ENCODE peak calls at places on chromosomes 4 and X, in nine cellular contexts. One of them, this sample, is unnamed.

GRCh38 chr4:95510145-95510544 is 38.6 kb downstream of the UNC5C start:
- DNase-seq in lower lobe of right lung: no peak
- DNase-seq in HepG2: peak; percentile 2
- DNase-seq in ovary: no peak
- DNase-seq in psoas muscle: no peak
- DNase-seq in A673: peak; percentile 17
- DNase-seq in IMR-90: peak; percentile 13
- DNase-seq in right lobe of liver: no peak
- DNase-seq in colonic mucosa: no peak
- DNase-seq in this sample: no peak

GRCh38 chr4:160038560-160038959 is 935.7 kb downstream of the RAPGEF2 start:
- DNase-seq in lower lobe of right lung: no peak
- DNase-seq in HepG2: no peak
- DNase-seq in ovary: no peak
- DNase-seq in psoas muscle: no peak
- DNase-seq in A673: peak; percentile 32
- DNase-seq in IMR-90: no peak
- DNase-seq in right lobe of liver: no peak
- DNase-seq in colonic mucosa: no peak
- DNase-seq in this sample: no peak

GRCh38 chr4:168273838-168274237 is 44.7 kb downstream of the DDX60 start:
- DNase-seq in lower lobe of right lung: no peak
- DNase-seq in HepG2: no peak
- DNase-seq in ovary: no peak
- DNase-seq in psoas muscle: no peak
- DNase-seq in A673: no peak
- DNase-seq in IMR-90: no peak
- DNase-seq in right lobe of liver: no peak
- DNase-seq in colonic mucosa: no peak
- DNase-seq in this sample: no peak

GRCh38 chr4:23476514-23477090 is 413.2 kb downstream of the PPARGC1A start:
- DNase-seq in lower lobe of right lung: no peak
- DNase-seq in HepG2: no peak
- DNase-seq in ovary: no peak
- DNase-seq in psoas muscle: no peak
- DNase-seq in A673: no peak
- DNase-seq in IMR-90: no peak
- DNase-seq in right lobe of liver: no peak
- DNase-seq in colonic mucosa: no peak
- DNase-seq in this sample: peak; percentile 13

GRCh38 chrX:143580266-143580665 is 55.6 kb downstream of the SLITRK4 start:
- DNase-seq in lower lobe of right lung: no peak
- DNase-seq in HepG2: no peak
- DNase-seq in ovary: peak; percentile 28
- DNase-seq in psoas muscle: no peak
- DNase-seq in A673: no peak
- DNase-seq in IMR-90: no peak
- DNase-seq in right lobe of liver: no peak
- DNase-seq in colonic mucosa: no peak
- DNase-seq in this sample: peak; percentile 29

GRCh38 chr4:84971319-84971932 is 4.9 kb upstream of the WDFY3 start:
- DNase-seq in lower lobe of right lung: no peak
- DNase-seq in HepG2: peak; percentile 53
- DNase-seq in ovary: no peak
- DNase-seq in psoas muscle: no peak
- DNase-seq in A673: peak; percentile 56
- DNase-seq in IMR-90: peak; percentile 70
- DNase-seq in right lobe of liver: no peak
- DNase-seq in colonic mucosa: no peak
- DNase-seq in this sample: no peak

GRCh38 chrX:10048076-10048475 is 80.9 kb downstream of the CLDN34 start:
- DNase-seq in lower lobe of right lung: no peak
- DNase-seq in HepG2: no peak
- DNase-seq in ovary: no peak
- DNase-seq in psoas muscle: no peak
- DNase-seq in A673: no peak
- DNase-seq in IMR-90: no peak
- DNase-seq in right lobe of liver: no peak
- DNase-seq in colonic mucosa: no peak
- DNase-seq in this sample: no peak

GRCh38 chrX:40922307-40922706 is 162.9 kb upstream of the USP9X start:
- DNase-seq in lower lobe of right lung: no peak
- DNase-seq in HepG2: peak; percentile 45
- DNase-seq in ovary: no peak
- DNase-seq in psoas muscle: no peak
- DNase-seq in A673: peak; percentile 33
- DNase-seq in IMR-90: peak; percentile 44
- DNase-seq in right lobe of liver: no peak
- DNase-seq in colonic mucosa: no peak
- DNase-seq in this sample: no peak

GRCh38 chr4:42132099-42132498 is 20.4 kb downstream of the BEND4 start:
- DNase-seq in lower lobe of right lung: no peak
- DNase-seq in HepG2: no peak
- DNase-seq in ovary: no peak
- DNase-seq in psoas muscle: no peak
- DNase-seq in A673: no peak
- DNase-seq in IMR-90: no peak
- DNase-seq in right lobe of liver: no peak
- DNase-seq in colonic mucosa: no peak
- DNase-seq in this sample: no peak

GRCh38 chrX:16892504-16893362 is 22.6 kb upstream of the RBBP7 start:
- DNase-seq in lower lobe of right lung: peak; percentile 45
- DNase-seq in HepG2: peak; percentile 50
- DNase-seq in ovary: peak; percentile 73
- DNase-seq in psoas muscle: peak; percentile 62
- DNase-seq in A673: peak; percentile 91
- DNase-seq in IMR-90: peak; percentile 82
- DNase-seq in right lobe of liver: no peak
- DNase-seq in colonic mucosa: peak; percentile 87
- DNase-seq in this sample: peak; percentile 73

GRCh38 chr4:48380583-48381167 is 39.3 kb downstream of the SLAIN2 start:
- DNase-seq in lower lobe of right lung: no peak
- DNase-seq in HepG2: no peak
- DNase-seq in ovary: no peak
- DNase-seq in psoas muscle: no peak
- DNase-seq in A673: peak; percentile 14
- DNase-seq in IMR-90: no peak
- DNase-seq in right lobe of liver: no peak
- DNase-seq in colonic mucosa: no peak
- DNase-seq in this sample: no peak

GRCh38 chrX:14496674-14497073 is 32.7 kb upstream of the GLRA2 start:
- DNase-seq in lower lobe of right lung: no peak
- DNase-seq in HepG2: no peak
- DNase-seq in ovary: no peak
- DNase-seq in psoas muscle: no peak
- DNase-seq in A673: no peak
- DNase-seq in IMR-90: no peak
- DNase-seq in right lobe of liver: no peak
- DNase-seq in colonic mucosa: no peak
- DNase-seq in this sample: no peak

GRCh38 chr4:11748169-11748872 is 319.6 kb upstream of the HS3ST1 start:
- DNase-seq in lower lobe of right lung: no peak
- DNase-seq in HepG2: no peak
- DNase-seq in ovary: no peak
- DNase-seq in psoas muscle: no peak
- DNase-seq in A673: no peak
- DNase-seq in IMR-90: peak; percentile 87
- DNase-seq in right lobe of liver: no peak
- DNase-seq in colonic mucosa: no peak
- DNase-seq in this sample: no peak

DNA sequence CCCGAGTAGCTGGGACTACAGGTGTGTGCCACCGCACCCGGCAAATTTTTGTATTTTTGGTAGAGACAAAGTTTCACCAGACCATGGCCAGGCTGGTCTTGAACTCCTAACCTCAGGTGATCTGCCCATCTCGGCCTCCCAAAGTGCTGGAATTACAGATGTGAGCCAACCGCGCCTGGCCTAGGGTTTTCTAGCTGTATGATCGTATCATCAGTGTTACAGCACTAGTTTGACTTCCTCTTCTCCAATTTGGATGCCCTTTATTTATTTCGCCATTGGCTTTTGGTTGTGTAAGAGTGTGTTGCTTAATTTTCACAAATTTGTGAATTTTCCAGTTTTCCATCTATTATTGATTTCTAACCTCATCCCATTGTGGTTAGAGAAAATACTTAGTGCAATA is 5.2 kb downstream of the TKTL1 start:
- DNase-seq in lower lobe of right lung: peak; percentile 53
- DNase-seq in HepG2: no peak
- DNase-seq in ovary: no peak
- DNase-seq in psoas muscle: no peak
- DNase-seq in A673: no peak
- DNase-seq in IMR-90: no peak
- DNase-seq in right lobe of liver: peak; percentile 47
- DNase-seq in colonic mucosa: no peak
- DNase-seq in this sample: no peak
- H3K36me3 ChIP-seq in lower lobe of right lung: no peaks in the 10 kb centered on the region
- H3K36me3 ChIP-seq in HepG2: no peaks in the 10 kb centered on the region
- H3K36me3 ChIP-seq in ovary: no peaks in the 10 kb centered on the region
- H3K36me3 ChIP-seq in psoas muscle: no peaks in the 10 kb centered on the region
- H3K36me3 ChIP-seq in A673: no peaks in the 10 kb centered on the region
- H3K36me3 ChIP-seq in IMR-90: no peaks in the 10 kb centered on the region
- H3K36me3 ChIP-seq in right lobe of liver: no peaks in the 10 kb centered on the region
- H3K36me3 ChIP-seq in colonic mucosa: no peaks in the 10 kb centered on the region
- H3K36me3 ChIP-seq in this sample: no peaks in the 10 kb centered on the region

GRCh38 chr4:169619518-169619957 is 840 bp upstream of the CLCN3 start:
- DNase-seq in lower lobe of right lung: no peak
- DNase-seq in HepG2: peak; percentile 64
- DNase-seq in ovary: peak; percentile 39
- DNase-seq in psoas muscle: no peak
- DNase-seq in A673: peak; percentile 56
- DNase-seq in IMR-90: peak; percentile 54
- DNase-seq in right lobe of liver: no peak
- DNase-seq in colonic mucosa: peak; percentile 78
- DNase-seq in this sample: peak; percentile 70
- TF ChIP-seq CTCF in lower lobe of right lung: peak; percentile 51
- TF ChIP-seq CTCF in HepG2: peak; percentile 53
- TF ChIP-seq CTCF in ovary: peak; percentile 45
- TF ChIP-seq CTCF in psoas muscle: peak; percentile 63
- TF ChIP-seq CTCF in A673: peak; percentile 63
- TF ChIP-seq CTCF in IMR-90: peak; percentile 69
- TF ChIP-seq CTCF in right lobe of liver: peak; percentile 70
- TF ChIP-seq CTCF in colonic mucosa: peak; percentile 64
- TF ChIP-seq CTCF in this sample: peak; percentile 37

GRCh38 chrX:47771473-47771872 is 65.2 kb upstream of the ZNF81 start:
- DNase-seq in lower lobe of right lung: no peak
- DNase-seq in HepG2: no peak
- DNase-seq in ovary: no peak
- DNase-seq in psoas muscle: no peak
- DNase-seq in A673: no peak
- DNase-seq in IMR-90: no peak
- DNase-seq in right lobe of liver: no peak
- DNase-seq in colonic mucosa: no peak
- DNase-seq in this sample: no peak

GRCh38 chrX:47776301-47776700 is 60.4 kb upstream of the ZNF81 start:
- DNase-seq in lower lobe of right lung: no peak
- DNase-seq in HepG2: no peak
- DNase-seq in ovary: no peak
- DNase-seq in psoas muscle: no peak
- DNase-seq in A673: no peak
- DNase-seq in IMR-90: no peak
- DNase-seq in right lobe of liver: no peak
- DNase-seq in colonic mucosa: no peak
- DNase-seq in this sample: no peak

DNA sequence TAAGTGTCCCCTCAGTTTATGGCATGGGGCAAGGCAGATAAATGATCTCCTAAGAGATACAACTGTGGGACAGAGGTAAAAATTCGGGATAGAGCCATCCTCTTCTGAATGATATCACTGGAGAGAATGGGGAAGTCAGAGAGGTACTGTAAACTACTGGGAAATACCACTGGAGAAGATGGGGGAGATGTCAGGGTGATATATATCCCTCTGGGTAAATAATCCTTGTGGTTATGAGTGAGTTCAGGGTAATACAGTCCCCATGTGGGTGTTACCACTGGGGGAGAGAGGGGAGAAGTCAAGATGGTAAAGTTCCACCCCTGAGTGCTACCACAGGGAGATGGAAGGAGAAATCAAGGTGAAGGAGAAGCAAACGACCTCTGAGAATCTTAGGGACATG is 63.9 kb upstream of the ZNF81 start:
- DNase-seq in lower lobe of right lung: no peak
- DNase-seq in HepG2: no peak
- DNase-seq in ovary: no peak
- DNase-seq in psoas muscle: no peak
- DNase-seq in A673: no peak
- DNase-seq in IMR-90: no peak
- DNase-seq in right lobe of liver: no peak
- DNase-seq in colonic mucosa: no peak
- DNase-seq in this sample: no peak
- H3K27ac ChIP-seq in lower lobe of right lung: no peak overlapping the region
- H3K27ac ChIP-seq in HepG2: no peak overlapping the region
- H3K27ac ChIP-seq in ovary: no peak overlapping the region
- H3K27ac ChIP-seq in psoas muscle: no peak overlapping the region
- H3K27ac ChIP-seq in A673: no peak overlapping the region
- H3K27ac ChIP-seq in IMR-90: no peak overlapping the region
- H3K27ac ChIP-seq in right lobe of liver: no peak overlapping the region
- H3K27ac ChIP-seq in colonic mucosa: no peak overlapping the region
- H3K27ac ChIP-seq in this sample: no peak overlapping the region

DNA sequence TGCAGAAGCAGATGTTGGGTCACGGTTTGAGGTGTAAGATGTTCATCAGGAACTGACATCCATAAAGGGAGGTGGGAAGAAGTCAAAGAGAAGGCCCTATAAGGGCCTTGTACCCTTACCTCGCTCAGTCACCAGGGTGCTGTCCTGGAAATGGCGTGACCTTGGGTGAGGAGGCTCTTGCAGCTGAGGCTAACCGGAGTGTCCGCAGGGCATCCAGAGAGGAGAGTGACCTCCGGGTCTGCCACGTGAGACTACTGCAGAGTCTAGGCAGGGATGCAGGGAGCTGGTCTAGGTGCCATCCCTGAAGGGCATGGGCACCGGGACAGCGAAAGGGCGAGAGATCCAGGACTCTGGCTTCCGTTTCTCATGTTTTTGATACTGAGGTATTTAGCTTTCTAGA is 28.7 kb upstream of the IRAK1 start:
- DNase-seq in lower lobe of right lung: no peak
- DNase-seq in HepG2: no peak
- DNase-seq in ovary: no peak
- DNase-seq in psoas muscle: no peak
- DNase-seq in A673: no peak
- DNase-seq in IMR-90: no peak
- DNase-seq in right lobe of liver: no peak
- DNase-seq in colonic mucosa: no peak
- DNase-seq in this sample: no peak
- H3K36me3 ChIP-seq in lower lobe of right lung: peaks cover 6% of the 10 kb centered on the region
- H3K36me3 ChIP-seq in HepG2: peaks cover 13% of the 10 kb centered on the region
- H3K36me3 ChIP-seq in ovary: no peaks in the 10 kb centered on the region
- H3K36me3 ChIP-seq in psoas muscle: no peaks in the 10 kb centered on the region
- H3K36me3 ChIP-seq in A673: no peaks in the 10 kb centered on the region
- H3K36me3 ChIP-seq in IMR-90: peaks cover 1% of the 10 kb centered on the region
- H3K36me3 ChIP-seq in right lobe of liver: no peaks in the 10 kb centered on the region
- H3K36me3 ChIP-seq in colonic mucosa: no peaks in the 10 kb centered on the region
- H3K36me3 ChIP-seq in this sample: no peaks in the 10 kb centered on the region

GRCh38 chr4:25650271-25650670 is 5.4 kb upstream of the SLC34A2 start:
- DNase-seq in lower lobe of right lung: no peak
- DNase-seq in HepG2: no peak
- DNase-seq in ovary: no peak
- DNase-seq in psoas muscle: no peak
- DNase-seq in A673: no peak
- DNase-seq in IMR-90: no peak
- DNase-seq in right lobe of liver: no peak
- DNase-seq in colonic mucosa: no peak
- DNase-seq in this sample: no peak
- TF ChIP-seq CTCF in lower lobe of right lung: no peak
- TF ChIP-seq CTCF in HepG2: no peak
- TF ChIP-seq CTCF in ovary: no peak
- TF ChIP-seq CTCF in psoas muscle: no peak
- TF ChIP-seq CTCF in A673: no peak
- TF ChIP-seq CTCF in IMR-90: no peak
- TF ChIP-seq CTCF in right lobe of liver: no peak
- TF ChIP-seq CTCF in colonic mucosa: no peak
- TF ChIP-seq CTCF in this sample: no peak

GRCh38 chrX:70479197-70479969 is 34.7 kb downstream of the DLG3 start:
- DNase-seq in lower lobe of right lung: no peak
- DNase-seq in HepG2: peak; percentile 67
- DNase-seq in ovary: no peak
- DNase-seq in psoas muscle: no peak
- DNase-seq in A673: no peak
- DNase-seq in IMR-90: peak; percentile 83
- DNase-seq in right lobe of liver: no peak
- DNase-seq in colonic mucosa: no peak
- DNase-seq in this sample: no peak
- H3K27ac ChIP-seq in lower lobe of right lung: no peak overlapping the region
- H3K27ac ChIP-seq in HepG2: peak overlapping the region; percentile 35
- H3K27ac ChIP-seq in ovary: no peak overlapping the region
- H3K27ac ChIP-seq in psoas muscle: no peak overlapping the region
- H3K27ac ChIP-seq in A673: no peak overlapping the region
- H3K27ac ChIP-seq in IMR-90: peak overlapping the region; percentile 54
- H3K27ac ChIP-seq in right lobe of liver: no peak overlapping the region
- H3K27ac ChIP-seq in colonic mucosa: peak overlapping the region; percentile 79
- H3K27ac ChIP-seq in this sample: peak overlapping the region; percentile 67

This sample was measured in body of pancreas.